ENCODE peak calls at places on chromosome 16, in six cellular contexts. One of them, this sample, is unnamed.

GRCh38 chr16:12120331-12120981 is 143.9 kb downstream of the SNX29 start:
- DNase-seq in cardiac muscle cell: peak; percentile 71
- DNase-seq in neural progenitor cell: no peak
- DNase-seq in ovary: peak; percentile 12
- DNase-seq in tibial nerve: peak; percentile 18
- DNase-seq in lower leg skin: no peak
- DNase-seq in this sample: no peak

GRCh38 chr16:55672471-55672870 is 16.7 kb downstream of the SLC6A2 start:
- DNase-seq in cardiac muscle cell: peak; percentile 78
- DNase-seq in neural progenitor cell: no peak
- DNase-seq in ovary: no peak
- DNase-seq in tibial nerve: peak; percentile 28
- DNase-seq in lower leg skin: no peak
- DNase-seq in this sample: peak; percentile 47

GRCh38 chr16:16188827-16189226 is 34.5 kb downstream of the ABCC6 start:
- DNase-seq in cardiac muscle cell: no peak
- DNase-seq in neural progenitor cell: no peak
- DNase-seq in ovary: no peak
- DNase-seq in tibial nerve: no peak
- DNase-seq in lower leg skin: no peak
- DNase-seq in this sample: no peak

GRCh38 chr16:12874135-12874534 is 27.3 kb upstream of the SHISA9 start:
- DNase-seq in cardiac muscle cell: no peak
- DNase-seq in neural progenitor cell: no peak
- DNase-seq in ovary: no peak
- DNase-seq in tibial nerve: no peak
- DNase-seq in lower leg skin: no peak
- DNase-seq in this sample: peak; percentile 78

GRCh38 chr16:62149646-62150045 is 113.4 kb upstream of the CDH8 start:
- DNase-seq in cardiac muscle cell: no peak
- DNase-seq in neural progenitor cell: no peak
- DNase-seq in ovary: no peak
- DNase-seq in tibial nerve: no peak
- DNase-seq in lower leg skin: no peak
- DNase-seq in this sample: no peak

GRCh38 chr16:52366997-52367396 is 179.9 kb downstream of the TOX3 start:
- DNase-seq in cardiac muscle cell: no peak
- DNase-seq in neural progenitor cell: no peak
- DNase-seq in ovary: no peak
- DNase-seq in tibial nerve: no peak
- DNase-seq in lower leg skin: no peak
- DNase-seq in this sample: no peak

GRCh38 chr16:11615756-11616447 is 29.2 kb upstream of the LITAF start:
- DNase-seq in cardiac muscle cell: no peak
- DNase-seq in neural progenitor cell: no peak
- DNase-seq in ovary: no peak
- DNase-seq in tibial nerve: no peak
- DNase-seq in lower leg skin: no peak
- DNase-seq in this sample: no peak

GRCh38 chr16:85428899-85429775 is 184.0 kb upstream of the GSE1 start:
- DNase-seq in cardiac muscle cell: no peak
- DNase-seq in neural progenitor cell: no peak
- DNase-seq in ovary: peak; percentile 25
- DNase-seq in tibial nerve: no peak
- DNase-seq in lower leg skin: peak; percentile 77
- DNase-seq in this sample: no peak

GRCh38 chr16:280552-280951 is at the start of gene ARHGDIG:
- DNase-seq in cardiac muscle cell: no peak
- DNase-seq in neural progenitor cell: peak; percentile 71
- DNase-seq in ovary: no peak
- DNase-seq in tibial nerve: no peak
- DNase-seq in lower leg skin: no peak
- DNase-seq in this sample: no peak

GRCh38 chr16:78638371-78638770 is 538.9 kb downstream of the WWOX start:
- DNase-seq in cardiac muscle cell: no peak
- DNase-seq in neural progenitor cell: no peak
- DNase-seq in ovary: no peak
- DNase-seq in tibial nerve: no peak
- DNase-seq in lower leg skin: no peak
- DNase-seq in this sample: no peak

GRCh38 chr16:66616592-66616991 is 12.1 kb downstream of the CMTM3 start:
- DNase-seq in cardiac muscle cell: peak; percentile 44
- DNase-seq in neural progenitor cell: no peak
- DNase-seq in ovary: no peak
- DNase-seq in tibial nerve: no peak
- DNase-seq in lower leg skin: no peak
- DNase-seq in this sample: no peak

GRCh38 chr16:4700380-4700996 is 7.1 kb downstream of the NUDT16L1 start:
- DNase-seq in cardiac muscle cell: no peak
- DNase-seq in neural progenitor cell: no peak
- DNase-seq in ovary: no peak
- DNase-seq in tibial nerve: no peak
- DNase-seq in lower leg skin: no peak
- DNase-seq in this sample: no peak

GRCh38 chr16:35146031-35146710 is 1686.8 kb downstream of the TP53TG3F start:
- DNase-seq in cardiac muscle cell: no peak
- DNase-seq in neural progenitor cell: no peak
- DNase-seq in ovary: no peak
- DNase-seq in tibial nerve: no peak
- DNase-seq in lower leg skin: peak; percentile 62
- DNase-seq in this sample: no peak

GRCh38 chr16:51409001-51409675 is 258.1 kb upstream of the SALL1 start:
- DNase-seq in cardiac muscle cell: peak; percentile 48
- DNase-seq in neural progenitor cell: no peak
- DNase-seq in ovary: no peak
- DNase-seq in tibial nerve: no peak
- DNase-seq in lower leg skin: no peak
- DNase-seq in this sample: peak; percentile 92

GRCh38 chr16:9797306-9797705 is 384.9 kb downstream of the GRIN2A start:
- DNase-seq in cardiac muscle cell: no peak
- DNase-seq in neural progenitor cell: no peak
- DNase-seq in ovary: no peak
- DNase-seq in tibial nerve: no peak
- DNase-seq in lower leg skin: no peak
- DNase-seq in this sample: no peak

GRCh38 chr16:77585379-77585778 is 136.9 kb upstream of the NUDT7 start:
- DNase-seq in cardiac muscle cell: peak; percentile 63
- DNase-seq in neural progenitor cell: no peak
- DNase-seq in ovary: no peak
- DNase-seq in tibial nerve: no peak
- DNase-seq in lower leg skin: no peak
- DNase-seq in this sample: peak; percentile 47

DNA sequence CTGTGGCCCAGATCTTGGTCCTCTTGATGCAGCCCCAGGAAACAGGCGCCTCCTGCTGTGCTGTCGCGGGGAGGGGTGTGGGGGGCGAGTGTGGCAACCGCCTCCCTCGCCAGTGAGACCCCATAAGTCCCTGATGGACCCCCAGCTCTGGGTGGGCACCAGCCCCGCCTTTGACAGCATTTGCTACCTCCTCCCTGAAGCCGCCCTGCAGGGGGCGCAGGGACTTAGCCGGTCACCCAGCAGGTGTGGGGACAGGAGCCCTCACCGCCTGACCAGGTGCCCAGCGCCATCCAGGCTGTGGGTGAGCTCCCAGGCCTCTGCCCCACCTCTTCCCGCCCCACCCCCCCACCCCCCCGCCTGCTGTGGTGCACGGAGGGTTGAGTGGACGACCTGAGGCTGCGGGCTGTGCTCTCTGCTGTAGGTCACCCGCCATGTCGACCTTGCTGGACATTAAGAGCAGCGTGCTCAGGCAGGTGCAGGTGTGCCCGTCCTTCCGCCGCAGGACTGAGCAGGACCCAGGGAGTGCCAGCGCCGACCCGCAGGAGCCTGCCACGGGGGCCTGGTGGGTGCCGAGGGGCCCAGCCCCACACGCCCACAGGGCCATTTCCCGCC is 4.8 kb downstream of the BAIAP3 start:
- DNase-seq in cardiac muscle cell: no peak
- DNase-seq in neural progenitor cell: peak; percentile 82
- DNase-seq in ovary: no peak
- DNase-seq in tibial nerve: no peak
- DNase-seq in lower leg skin: no peak
- DNase-seq in this sample: peak; percentile 20
- TF ChIP-seq CTCF in cardiac muscle cell: peak; percentile 36
- TF ChIP-seq CTCF in neural progenitor cell: peak; percentile 56
- TF ChIP-seq CTCF in ovary: no peak
- TF ChIP-seq CTCF in tibial nerve: no peak
- TF ChIP-seq CTCF in lower leg skin: no peak
- TF ChIP-seq CTCF in this sample: peak; percentile 43

GRCh38 chr16:1330260-1330914 is 3.1 kb upstream of the BAIAP3 start:
- DNase-seq in cardiac muscle cell: no peak
- DNase-seq in neural progenitor cell: no peak
- DNase-seq in ovary: no peak
- DNase-seq in tibial nerve: no peak
- DNase-seq in lower leg skin: no peak
- DNase-seq in this sample: no peak
- TF ChIP-seq CTCF in cardiac muscle cell: peak; percentile 48
- TF ChIP-seq CTCF in neural progenitor cell: peak; percentile 57
- TF ChIP-seq CTCF in ovary: no peak
- TF ChIP-seq CTCF in tibial nerve: no peak
- TF ChIP-seq CTCF in lower leg skin: no peak
- TF ChIP-seq CTCF in this sample: peak; percentile 37

GRCh38 chr16:63720848-63721247 is 1401.0 kb downstream of the CDH11 start:
- DNase-seq in cardiac muscle cell: peak; percentile 26
- DNase-seq in neural progenitor cell: no peak
- DNase-seq in ovary: no peak
- DNase-seq in tibial nerve: no peak
- DNase-seq in lower leg skin: no peak
- DNase-seq in this sample: no peak
- TF ChIP-seq CTCF in cardiac muscle cell: peak; percentile 49
- TF ChIP-seq CTCF in neural progenitor cell: peak; percentile 42
- TF ChIP-seq CTCF in ovary: no peak
- TF ChIP-seq CTCF in tibial nerve: no peak
- TF ChIP-seq CTCF in lower leg skin: no peak
- TF ChIP-seq CTCF in this sample: no peak

DNA sequence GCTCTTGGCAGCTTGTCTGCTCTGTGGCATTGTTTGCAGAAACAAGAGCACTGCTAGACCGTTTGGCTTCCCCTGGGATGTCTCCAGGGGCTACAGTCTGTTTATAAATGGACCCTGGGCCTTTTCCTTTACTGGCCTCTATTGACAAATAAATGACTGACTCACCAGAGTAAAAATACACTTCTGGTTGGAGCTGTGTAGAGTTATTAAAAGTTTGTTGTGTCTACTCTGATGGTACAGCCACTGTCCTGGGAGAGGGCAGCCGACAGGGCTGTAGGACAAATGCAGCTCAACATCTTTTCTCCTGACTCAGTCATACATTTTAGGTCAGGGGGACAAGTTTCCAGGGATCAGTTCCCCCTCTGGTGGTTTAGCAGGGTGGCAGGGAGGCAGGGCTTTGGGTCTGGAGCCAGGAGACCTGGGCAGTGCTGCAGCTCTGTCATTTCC is 30.0 kb downstream of the FOXL1 start:
- DNase-seq in cardiac muscle cell: no peak
- DNase-seq in neural progenitor cell: no peak
- DNase-seq in ovary: no peak
- DNase-seq in tibial nerve: no peak
- DNase-seq in lower leg skin: peak; percentile 21
- DNase-seq in this sample: no peak
- TF ChIP-seq CTCF in cardiac muscle cell: no peak
- TF ChIP-seq CTCF in neural progenitor cell: no peak
- TF ChIP-seq CTCF in ovary: no peak
- TF ChIP-seq CTCF in tibial nerve: no peak
- TF ChIP-seq CTCF in lower leg skin: no peak
- TF ChIP-seq CTCF in this sample: no peak

GRCh38 chr16:70453117-70453890 is 1.1 kb upstream of the FCSK start:
- DNase-seq in cardiac muscle cell: no peak
- DNase-seq in neural progenitor cell: no peak
- DNase-seq in ovary: no peak
- DNase-seq in tibial nerve: no peak
- DNase-seq in lower leg skin: no peak
- DNase-seq in this sample: no peak
- TF ChIP-seq CTCF in cardiac muscle cell: no peak
- TF ChIP-seq CTCF in neural progenitor cell: no peak
- TF ChIP-seq CTCF in ovary: no peak
- TF ChIP-seq CTCF in tibial nerve: no peak
- TF ChIP-seq CTCF in lower leg skin: no peak
- TF ChIP-seq CTCF in this sample: no peak

GRCh38 chr16:49740190-49740589 is 115.7 kb downstream of the ZNF423 start:
- DNase-seq in cardiac muscle cell: no peak
- DNase-seq in neural progenitor cell: no peak
- DNase-seq in ovary: no peak
- DNase-seq in tibial nerve: no peak
- DNase-seq in lower leg skin: no peak
- DNase-seq in this sample: no peak

GRCh38 chr16:49743206-49743470 is 112.8 kb downstream of the ZNF423 start:
- DNase-seq in cardiac muscle cell: no peak
- DNase-seq in neural progenitor cell: no peak
- DNase-seq in ovary: no peak
- DNase-seq in tibial nerve: no peak
- DNase-seq in lower leg skin: no peak
- DNase-seq in this sample: no peak

GRCh38 chr16:49742428-49743205 is 113.3 kb downstream of the ZNF423 start:
- DNase-seq in cardiac muscle cell: no peak
- DNase-seq in neural progenitor cell: no peak
- DNase-seq in ovary: no peak
- DNase-seq in tibial nerve: no peak
- DNase-seq in lower leg skin: no peak
- DNase-seq in this sample: no peak

GRCh38 chr16:49737541-49737940 is 118.4 kb downstream of the ZNF423 start:
- DNase-seq in cardiac muscle cell: no peak
- DNase-seq in neural progenitor cell: no peak
- DNase-seq in ovary: no peak
- DNase-seq in tibial nerve: no peak
- DNase-seq in lower leg skin: no peak
- DNase-seq in this sample: no peak

GRCh38 chr16:49739381-49739780 is 116.5 kb downstream of the ZNF423 start:
- DNase-seq in cardiac muscle cell: no peak
- DNase-seq in neural progenitor cell: peak; percentile 61
- DNase-seq in ovary: no peak
- DNase-seq in tibial nerve: no peak
- DNase-seq in lower leg skin: no peak
- DNase-seq in this sample: peak; percentile 5
- TF ChIP-seq CTCF in cardiac muscle cell: peak; percentile 6
- TF ChIP-seq CTCF in neural progenitor cell: peak; percentile 51
- TF ChIP-seq CTCF in ovary: no peak
- TF ChIP-seq CTCF in tibial nerve: no peak
- TF ChIP-seq CTCF in lower leg skin: no peak
- TF ChIP-seq CTCF in this sample: no peak

GRCh38 chr16:81994485-81994884 is 16.8 kb downstream of the SDR42E1 start:
- DNase-seq in cardiac muscle cell: no peak
- DNase-seq in neural progenitor cell: no peak
- DNase-seq in ovary: no peak
- DNase-seq in tibial nerve: no peak
- DNase-seq in lower leg skin: no peak
- DNase-seq in this sample: peak; percentile 17
- TF ChIP-seq CTCF in cardiac muscle cell: no peak
- TF ChIP-seq CTCF in neural progenitor cell: peak; percentile 37
- TF ChIP-seq CTCF in ovary: no peak
- TF ChIP-seq CTCF in tibial nerve: no peak
- TF ChIP-seq CTCF in lower leg skin: no peak
- TF ChIP-seq CTCF in this sample: no peak